ENCODE peak calls at places on chromosomes 5 and 9, in six cellular contexts. J, M, X, V, G and N are unnamed samples.
A peak's percentile ranks its signal among the peaks of the same experiment; 100 is the strongest.

GRCh38 chr9:126420643-126421564 is 94.3 kb downstream of the MVB12B start:
- DNase-seq in J (peak; percentile 9), M (no peak), X (no peak), V (no peak), G (no peak), N (no peak)

GRCh38 chr5:87300744-87301143 is 33.1 kb downstream of the RASA1 start:
- DNase-seq in J (peak; percentile 86), M (peak; percentile 29), X (peak; percentile 84), V (peak; percentile 13), G (no peak), N (peak; percentile 48)

GRCh38 chr9:134895849-134896833 is 15.5 kb downstream of the FCN2 start:
- DNase-seq in J (peak; percentile 88), M (no peak), X (peak; percentile 86), V (no peak), G (no peak), N (peak; percentile 91)

GRCh38 chr9:114280636-114281315 is 42.1 kb upstream of the ORM1 start:
- DNase-seq in J (peak; percentile 21), M (no peak), X (no peak), V (no peak), G (no peak), N (no peak)

GRCh38 chr9:137952976-137953666 is 75.5 kb downstream of the CACNA1B start:
- DNase-seq in J (no peak), M (no peak), X (no peak), V (no peak), G (no peak), N (no peak)

GRCh38 chr9:98943682-98944129 is at the start of gene COL15A1:
- DNase-seq in J (no peak), M (no peak), X (no peak), V (no peak), G (no peak), N (no peak)

GRCh38 chr9:122403381-122404002 is 32.7 kb downstream of the PTGS1 start:
- DNase-seq in J (no peak), M (no peak), X (no peak), V (no peak), G (no peak), N (no peak)

GRCh38 chr9:38418366-38418765 is 5.9 kb downstream of the IGFBPL1 start:
- DNase-seq in J (no peak), M (no peak), X (no peak), V (no peak), G (no peak), N (no peak)

GRCh38 chr5:73282923-73283322 is 109.9 kb downstream of the TMEM174 start:
- DNase-seq in J (no peak), M (no peak), X (no peak), V (no peak), G (no peak), N (no peak)

GRCh38 chr5:106376522-106376921 is 1294.2 kb downstream of the EFNA5 start:
- DNase-seq in J (no peak), M (no peak), X (no peak), V (no peak), G (no peak), N (no peak)

GRCh38 chr5:53038196-53038847 is 49.2 kb downstream of the ITGA2 start:
- DNase-seq in J (peak; percentile 68), M (no peak), X (no peak), V (no peak), G (no peak), N (no peak)

GRCh38 chr5:77774981-77775772 is 962 bp downstream of the TBCA start:
- DNase-seq in J (peak; percentile 9), M (no peak), X (no peak), V (no peak), G (no peak), N (no peak)

GRCh38 chr5:173915310-173916005 is 27.3 kb downstream of the CPEB4 start:
- DNase-seq in J (no peak), M (no peak), X (no peak), V (no peak), G (no peak), N (no peak)

GRCh38 chr5:180323929-180324632 is 29.1 kb downstream of the GFPT2 start:
- DNase-seq in J (no peak), M (no peak), X (peak; percentile 38), V (no peak), G (no peak), N (no peak)

GRCh38 chr5:139689631-139690384 is 41.7 kb downstream of the CXXC5 start:
- DNase-seq in J (peak; percentile 65), M (no peak), X (peak; percentile 63), V (no peak), G (peak; percentile 62), N (no peak)

GRCh38 chr5:119400248-119400647 is 44.4 kb downstream of the TNFAIP8 start:
- DNase-seq in J (no peak), M (no peak), X (no peak), V (no peak), G (no peak), N (no peak)

GRCh38 chr5:177304392-177305119 is 957 bp downstream of the PRELID1 start:
- DNase-seq in J (peak; percentile 47), M (no peak), X (no peak), V (no peak), G (no peak), N (no peak)

GRCh38 chr5:178285399-178286225 is 53.0 kb upstream of the PHYKPL start:
- DNase-seq in J (no peak), M (no peak), X (no peak), V (no peak), G (no peak), N (no peak)

GRCh38 chr5:111931658-111932057 is 174.7 kb upstream of the NREP start:
- DNase-seq in J (no peak), M (no peak), X (no peak), V (no peak), G (no peak), N (no peak)

GRCh38 chr9:100296407-100296806 is 56.3 kb downstream of the TEX10 start:
- DNase-seq in J (no peak), M (no peak), X (no peak), V (no peak), G (no peak), N (no peak)

GRCh38 chr9:88824711-88825110 is 166.6 kb upstream of the S1PR3 start:
- DNase-seq in J (no peak), M (no peak), X (peak; percentile 42), V (no peak), G (no peak), N (no peak)

GRCh38 chr5:113099822-113100221 is 123.2 kb downstream of the DCP2 start:
- DNase-seq in J (no peak), M (no peak), X (no peak), V (no peak), G (no peak), N (no peak)